ENCODE peak calls at places on chromosome 10, in seven cellular contexts. N is mesendoderm, O is IMR-90, P is neuronal stem cell, R is mesenchymal stem cell, Q is H1, H is trophoblast cell. Y is an unnamed sample.

GRCh38 chr10:84230359-84230758 is 5.0 kb upstream of the LRIT2 start:
- DNase-seq in N (no peak), O (no peak), P (no peak), R (no peak), Q (no peak), H (no peak), Y (no peak)

GRCh38 chr10:108904163-108904878 is 1019.0 kb downstream of the XPNPEP1 start:
- DNase-seq in N (no peak), O (no peak), P (no peak), R (peak), Q (no peak), H (no peak), Y (no peak)

GRCh38 chr10:49075743-49076142 is 39.6 kb downstream of the VSTM4 start:
- DNase-seq in N (no peak), O (no peak), P (no peak), R (no peak), Q (peak), H (no peak), Y (no peak)

GRCh38 chr10:93921338-93921737 is 27.6 kb downstream of the SLC35G1 start:
- DNase-seq in N (peak), O (no peak), P (no peak), R (no peak), Q (peak), H (no peak), Y (peak)

GRCh38 chr10:59692113-59692512 is 17.5 kb downstream of the SLC16A9 start:
- DNase-seq in N (no peak), O (no peak), P (no peak), R (no peak), Q (no peak), H (no peak), Y (no peak)

GRCh38 chr10:43667736-43668371 is 19.2 kb upstream of the ZNF32 start:
- DNase-seq in N (no peak), O (no peak), P (no peak), R (no peak), Q (no peak), H (no peak), Y (no peak)

GRCh38 chr10:133471300-133472109 is 17.8 kb downstream of the SCART1 start:
- DNase-seq in N (no peak), O (no peak), P (no peak), R (no peak), Q (no peak), H (no peak), Y (no peak)

GRCh38 chr10:79253704-79254103 is 93.6 kb upstream of the PPIF start:
- DNase-seq in N (no peak), O (no peak), P (no peak), R (no peak), Q (no peak), H (no peak), Y (no peak)

GRCh38 chr10:75712241-75712880 is 280.9 kb downstream of the LRMDA start:
- DNase-seq in N (no peak), O (no peak), P (no peak), R (no peak), Q (no peak), H (no peak), Y (no peak)

GRCh38 chr10:78937800-78938694 is 130.7 kb upstream of the ZMIZ1 start:
- DNase-seq in N (peak), O (no peak), P (no peak), R (peak), Q (no peak), H (no peak), Y (no peak)

GRCh38 chr10:62036186-62037081 is 134.9 kb downstream of the ARID5B start:
- DNase-seq in N (no peak), O (no peak), P (no peak), R (peak), Q (no peak), H (no peak), Y (peak)

GRCh38 chr10:128727114-128727513 is 600.9 kb upstream of the MKI67 start:
- DNase-seq in N (peak), O (no peak), P (no peak), R (no peak), Q (no peak), H (no peak), Y (peak)

GRCh38 chr10:7550038-7550437 is 116.7 kb downstream of the ITIH5 start:
- DNase-seq in N (no peak), O (no peak), P (no peak), R (no peak), Q (no peak), H (no peak), Y (no peak)

GRCh38 chr10:55183993-55184392 is 383.0 kb upstream of the PCDH15 start:
- DNase-seq in N (no peak), O (no peak), P (no peak), R (no peak), Q (no peak), H (no peak), Y (no peak)

GRCh38 chr10:27893320-27894014 is 105.4 kb downstream of the ODAD2 start:
- DNase-seq in N (no peak), O (peak), P (no peak), R (peak), Q (no peak), H (no peak), Y (no peak)

GRCh38 chr10:72846225-72846624 is 47.3 kb upstream of the OIT3 start:
- DNase-seq in N (no peak), O (peak), P (no peak), R (peak), Q (no peak), H (peak), Y (no peak)

GRCh38 chr10:74855027-74855426 is 28.6 kb downstream of the KAT6B start:
- DNase-seq in N (peak), O (no peak), P (no peak), R (peak), Q (no peak), H (no peak), Y (no peak)

DNA sequence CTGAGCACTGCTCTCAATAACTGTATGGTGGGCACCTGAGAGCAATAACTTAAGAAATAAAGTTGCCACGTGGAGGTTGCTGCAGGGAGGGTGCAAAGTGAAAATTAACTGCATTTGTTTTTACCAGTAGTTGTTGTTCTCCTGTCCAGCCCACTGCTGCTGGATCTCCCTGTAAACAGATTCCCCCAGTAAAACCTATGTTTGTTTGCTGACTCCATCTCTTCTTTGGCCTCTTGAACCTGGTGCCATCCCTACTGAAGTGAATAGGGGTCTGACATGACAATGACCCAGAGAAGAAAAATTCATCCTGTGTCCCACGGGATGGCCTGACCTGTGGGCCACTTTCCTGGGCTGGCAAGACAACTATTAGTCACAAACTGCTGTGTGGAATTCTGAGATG is 1.7 kb downstream of the MBL2 start:
- DNase-seq in N (no peak), O (no peak), P (no peak), R (no peak), Q (peak), H (no peak), Y (no peak)
- H3K27ac ChIP-seq in N (no peak), O (no peak), P (no peak), R (no peak), Q (no peak), H (no peak), Y (no peak)

GRCh38 chr10:126321455-126321854 is 66.8 kb downstream of the ADAM12 start:
- DNase-seq in N (no peak), O (no peak), P (no peak), R (peak), Q (no peak), H (no peak), Y (no peak)

GRCh38 chr10:126312167-126312566 is 76.1 kb downstream of the ADAM12 start:
- DNase-seq in N (no peak), O (no peak), P (no peak), R (no peak), Q (no peak), H (no peak), Y (no peak)

GRCh38 chr10:126314848-126315247 is 73.4 kb downstream of the ADAM12 start:
- DNase-seq in N (no peak), O (no peak), P (no peak), R (no peak), Q (no peak), H (no peak), Y (no peak)

GRCh38 chr10:126315471-126316177 is 72.7 kb downstream of the ADAM12 start:
- DNase-seq in N (no peak), O (peak), P (no peak), R (peak), Q (no peak), H (no peak), Y (no peak)
- H3K4me2 ChIP-seq in N (no peak), O (no peak), P (no peak), R (no peak), Q (no peak), H (no peak), Y (no peak)

GRCh38 chr10:109972372-109973001 is 35.3 kb upstream of the ADD3 start:
- DNase-seq in N (no peak), O (no peak), P (no peak), R (no peak), Q (no peak), H (no peak), Y (no peak)
- H3K4ac ChIP-seq in N (no peak), O (no peak), P (no peak), R (no peak), Q (no peak), H (no peak), Y (no peak)

GRCh38 chr10:29539398-29539797 is 95.4 kb downstream of the SVIL start:
- DNase-seq in N (no peak), O (no peak), P (no peak), R (no peak), Q (no peak), H (no peak), Y (no peak)
- H3K27ac ChIP-seq in N (no peak), O (no peak), P (no peak), R (peak), Q (no peak), H (no peak), Y (no peak)

DNA sequence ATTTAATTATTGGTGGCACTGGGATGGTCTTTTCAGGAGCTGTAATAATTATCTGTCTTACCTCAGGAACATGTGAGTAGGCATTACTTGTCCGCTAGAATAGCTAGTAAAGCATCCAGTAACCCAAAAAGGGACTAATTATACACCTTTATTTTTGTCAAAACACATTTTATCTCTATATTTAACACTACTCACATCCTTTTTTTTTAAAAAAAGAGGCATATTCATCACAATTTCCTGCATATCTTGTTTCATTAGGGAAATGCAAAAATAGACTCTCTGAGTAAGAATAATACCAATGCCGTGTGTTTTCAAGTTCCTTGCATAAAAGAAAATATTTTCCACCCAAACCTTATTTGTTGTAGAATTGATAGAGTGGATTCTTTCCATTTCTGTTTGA is 99.5 kb downstream of the VTI1A start:
- DNase-seq in N (no peak), O (no peak), P (no peak), R (no peak), Q (no peak), H (no peak), Y (no peak)
- H3K4me2 ChIP-seq in N (no peak), O (no peak), P (no peak), R (no peak), Q (no peak), H (no peak), Y (no peak)

GRCh38 chr10:12165992-12166775 is 29.5 kb downstream of the NUDT5 start:
- DNase-seq in N (no peak), O (no peak), P (no peak), R (no peak), Q (no peak), H (no peak), Y (no peak)
- H3K4ac ChIP-seq in N (no peak), O (no peak), P (no peak), R (no peak), Q (no peak), H (no peak), Y (no peak)

DNA sequence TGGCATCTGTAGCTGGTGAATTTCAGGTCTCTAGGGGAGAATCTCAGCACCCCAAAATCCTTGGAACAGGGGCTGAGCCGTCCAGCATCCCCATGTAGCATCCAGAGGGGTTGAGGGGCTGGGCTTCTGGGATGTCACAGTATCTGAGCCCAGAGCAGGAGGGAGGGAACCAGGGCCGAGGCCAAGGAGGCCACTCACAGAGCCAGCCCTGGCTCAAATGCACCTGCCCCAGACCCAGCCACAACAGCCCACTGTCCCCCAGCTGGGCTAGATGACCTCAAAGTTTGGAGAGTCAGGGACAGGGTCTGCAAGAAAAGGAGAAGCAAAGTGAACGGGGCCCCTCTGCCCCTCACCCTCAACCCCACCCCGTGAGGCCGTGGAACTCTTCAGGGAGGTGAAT is 22.3 kb downstream of the VSIR start:
- DNase-seq in N (no peak), O (no peak), P (no peak), R (no peak), Q (no peak), H (no peak), Y (no peak)
- H3K27ac ChIP-seq in N (no peak), O (no peak), P (no peak), R (no peak), Q (no peak), H (no peak), Y (no peak)

Y was measured in H9.